ENCODE peak calls at places on chromosomes 13 and 19, in five cellular contexts. S is SK-N-SH, L is K562, F is HEK293T, J is HepG2. G is an unnamed sample.

GRCh38 chr13:40178130-40178529 is 488.3 kb downstream of the FOXO1 start:
- DNase-seq in F (no peak), L (no peak), S (no peak), J (no peak), G (no peak)

GRCh38 chr19:13356185-13356584 is 150.1 kb downstream of the CACNA1A start:
- DNase-seq in F (no peak), J (no peak), L (no peak), S (no peak), G (no peak)

GRCh38 chr19:43432866-43433673 is 18.4 kb downstream of the TEX101 start:
- DNase-seq in J (peak; percentile 40), F (peak; percentile 82), S (peak; percentile 79), L (peak; percentile 79), G (no peak)

GRCh38 chr13:23743269-23743668 is 145.9 kb downstream of the MIPEP start:
- DNase-seq in J (no peak), L (no peak), F (no peak), S (no peak), G (no peak)

GRCh38 chr13:38044067-38044466 is 174.5 kb upstream of the TRPC4 start:
- DNase-seq in L (no peak), J (no peak), F (no peak), S (no peak), G (no peak)

GRCh38 chr19:2049741-2050348 is 1.2 kb downstream of the MKNK2 start:
- DNase-seq in L (peak; percentile 62), F (no peak), J (peak; percentile 75), S (peak; percentile 71), G (no peak)

GRCh38 chr13:40613192-40613818 is 53.1 kb downstream of the FOXO1 start:
- DNase-seq in S (no peak), J (no peak), F (peak; percentile 23), L (no peak), G (peak; percentile 64)

GRCh38 chr19:768424-768823 is 17.5 kb downstream of the MISP start:
- DNase-seq in L (no peak), J (no peak), S (no peak), F (no peak), G (no peak)

GRCh38 chr13:29934531-29935308 is 84.3 kb upstream of the UBL3 start:
- DNase-seq in S (no peak), F (no peak), J (no peak), L (no peak), G (no peak)

GRCh38 chr13:29935309-29935981 is 85.0 kb upstream of the UBL3 start:
- DNase-seq in S (no peak), F (no peak), J (no peak), L (no peak), G (peak; percentile 74)

GRCh38 chr13:29937379-29937778 is 87.0 kb upstream of the UBL3 start:
- DNase-seq in S (no peak), F (no peak), J (no peak), L (no peak), G (no peak)

GRCh38 chr13:29936961-29937360 is 86.5 kb upstream of the UBL3 start:
- DNase-seq in J (no peak), F (no peak), L (no peak), S (no peak), G (no peak)

GRCh38 chr13:29936051-29936813 is 85.8 kb upstream of the UBL3 start:
- DNase-seq in J (no peak), L (no peak), S (no peak), F (no peak), G (no peak)
- TF ChIP-seq FOXM1 in J (no peak), L (no peak), S (no peak), F (no peak), G (no peak)

DNA sequence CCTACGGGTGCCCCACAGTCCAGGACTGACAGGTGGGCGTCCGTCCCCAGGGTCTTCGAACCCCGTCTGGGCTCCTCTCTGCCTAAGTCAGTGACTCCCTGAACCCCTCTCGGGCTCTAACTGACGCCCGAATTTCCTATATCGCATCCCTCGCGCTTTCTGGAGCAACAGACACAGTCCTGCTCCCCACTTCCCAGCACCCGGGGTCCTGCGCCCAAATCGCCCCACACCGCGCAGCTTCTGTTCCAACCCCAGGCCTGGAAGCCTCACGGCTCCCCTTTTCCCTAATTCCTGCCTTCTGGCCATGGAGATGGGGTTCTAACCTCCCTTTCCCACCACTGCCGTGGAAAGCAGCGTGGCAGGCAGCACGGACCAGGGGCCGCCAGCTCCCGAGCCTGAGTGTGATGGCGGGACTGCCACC is 1.6 kb upstream of the GRTP1 start:
- DNase-seq in J (no peak), S (no peak), F (no peak), L (no peak), G (no peak)
- TF ChIP-seq FOXM1 in J (no peak), S (no peak), F (no peak), L (no peak), G (no peak)

DNA sequence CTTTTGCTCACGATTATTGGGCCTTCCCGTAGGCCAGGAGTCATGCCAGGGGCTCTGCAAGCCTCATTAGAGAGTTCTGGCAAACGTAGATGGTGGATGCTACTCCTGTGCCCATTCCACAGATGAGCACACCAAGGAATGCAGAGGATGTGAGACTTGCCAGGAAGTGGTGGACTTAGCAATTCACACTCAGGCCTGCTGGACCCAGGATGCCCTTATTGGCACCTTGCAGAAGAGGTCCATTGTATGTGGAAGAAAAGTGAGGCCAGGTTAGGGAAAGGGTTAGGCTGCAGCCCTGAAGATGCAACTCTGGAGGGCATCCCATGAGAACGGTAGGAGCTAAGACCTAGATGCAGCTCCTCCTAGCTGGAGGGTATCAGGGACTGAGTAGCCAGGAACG is 5.9 kb downstream of the UNC13A start:
- DNase-seq in S (no peak), L (no peak), F (no peak), J (no peak), G (no peak)
- TF ChIP-seq FOXM1 in S (no peak), L (no peak), F (no peak), J (no peak), G (no peak)

GRCh38 chr13:61192826-61193225 is 222.8 kb downstream of the PCDH20 start:
- DNase-seq in J (no peak), L (no peak), S (no peak), F (no peak), G (no peak)
- TF ChIP-seq FOXM1 in J (no peak), L (no peak), S (no peak), F (no peak), G (no peak)

DNA sequence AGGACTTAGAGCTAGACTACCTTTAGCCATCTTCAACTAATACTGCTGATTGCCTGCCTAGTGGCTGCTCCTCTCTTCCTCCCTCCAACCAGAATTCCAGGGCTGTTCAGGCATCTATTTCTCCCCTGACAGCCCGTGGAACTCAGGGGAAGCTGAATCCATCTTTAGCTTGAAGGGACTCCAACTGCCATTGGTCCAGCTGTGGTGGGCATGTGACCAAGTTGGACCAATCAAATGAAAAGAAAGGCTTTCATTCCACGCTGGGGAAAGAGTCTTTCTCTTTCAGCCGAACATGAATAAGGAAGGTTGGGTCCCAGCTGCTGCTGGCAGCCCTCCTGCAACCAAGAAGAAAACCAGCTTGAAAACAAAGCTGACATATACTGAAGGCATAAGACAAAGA is 168.5 kb upstream of the OBI1 start:
- DNase-seq in S (no peak), J (no peak), L (no peak), F (no peak), G (no peak)
- TF ChIP-seq FOXM1 in S (no peak), J (no peak), L (no peak), F (no peak), G (no peak)

G was measured in GM12878.